ENCODE peak calls at places on chromosomes 12 and 14, in six cellular contexts. N is A549, U is GM12878, F is HepG2, K is SK-N-SH, B is H1. H is an unnamed sample.
A peak's percentile ranks its signal among the peaks of the same experiment; 100 is the strongest.

GRCh38 chr12:56271031-56271430 is 4.3 kb downstream of the COQ10A start:
- DNase-seq in N (peak; percentile 48), U (no peak), F (no peak), K (no peak), B (no peak), H (peak; percentile 52)

GRCh38 chr12:39127401-39127800 is 222.0 kb upstream of the CPNE8 start:
- DNase-seq in N (peak; percentile 75), U (no peak), F (peak; percentile 3), K (no peak), B (no peak), H (no peak)

GRCh38 chr12:67415473-67415872 is 146.3 kb downstream of the CAND1 start:
- DNase-seq in N (peak; percentile 34), U (no peak), F (peak; percentile 9), K (peak; percentile 17), B (no peak), H (peak; percentile 34)

GRCh38 chr14:60956632-60957031 is 24.2 kb downstream of the TRMT5 start:
- DNase-seq in N (no peak), U (no peak), F (no peak), K (no peak), B (no peak), H (no peak)

GRCh38 chr14:22976620-22977433 is 5.5 kb downstream of the AJUBA start:
- DNase-seq in N (peak; percentile 83), U (no peak), F (peak; percentile 99), K (no peak), B (no peak), H (no peak)

GRCh38 chr12:46647034-46647433 is 178.8 kb downstream of the SLC38A4 start:
- DNase-seq in N (no peak), U (no peak), F (no peak), K (no peak), B (no peak), H (no peak)

GRCh38 chr14:79825046-79825521 is 386.2 kb downstream of the DIO2 start:
- DNase-seq in N (no peak), U (no peak), F (no peak), K (no peak), B (no peak), H (no peak)

GRCh38 chr12:8078400-8078799 is 3.7 kb upstream of the NECAP1 start:
- DNase-seq in N (peak; percentile 68), U (no peak), F (no peak), K (peak; percentile 64), B (no peak), H (peak; percentile 79)

GRCh38 chr12:122021822-122022392 is at the start of gene BCL7A:
- DNase-seq in N (peak; percentile 85), U (no peak), F (peak; percentile 15), K (peak; percentile 92), B (no peak), H (peak; percentile 63)

GRCh38 chr12:32025906-32026305 is 66.7 kb downstream of the RESF1 start:
- DNase-seq in N (no peak), U (peak; percentile 24), F (no peak), K (no peak), B (no peak), H (no peak)

GRCh38 chr12:127381043-127381668 is 885.8 kb upstream of the TMEM132C start:
- DNase-seq in N (peak; percentile 32), U (no peak), F (peak; percentile 15), K (peak; percentile 88), B (peak; percentile 21), H (peak; percentile 62)

GRCh38 chr14:102479107-102479506 is 30.5 kb downstream of the ANKRD9 start:
- DNase-seq in N (no peak), U (no peak), F (no peak), K (no peak), B (no peak), H (no peak)

GRCh38 chr14:102481371-102481770 is 28.2 kb downstream of the ANKRD9 start:
- DNase-seq in N (no peak), U (no peak), F (no peak), K (no peak), B (no peak), H (no peak)

GRCh38 chr14:102481791-102482238 is 27.8 kb downstream of the ANKRD9 start:
- DNase-seq in N (peak; percentile 35), U (no peak), F (peak; percentile 91), K (no peak), B (no peak), H (no peak)

GRCh38 chr14:102484316-102484715 is 25.3 kb downstream of the ANKRD9 start:
- DNase-seq in N (no peak), U (no peak), F (no peak), K (no peak), B (no peak), H (no peak)

GRCh38 chr14:102479777-102480176 is 29.8 kb downstream of the ANKRD9 start:
- DNase-seq in N (no peak), U (no peak), F (no peak), K (peak; percentile 61), B (no peak), H (no peak)
- TF ChIP-seq MAX in N (no peak), U (no peak), F (no peak), K (no peak), B (no peak), H (no peak)

GRCh38 chr14:24881496-24881895 is 168.5 kb downstream of the STXBP6 start:
- DNase-seq in N (no peak), U (no peak), F (no peak), K (no peak), B (no peak), H (no peak)

GRCh38 chr14:24879661-24880381 is 170.1 kb downstream of the STXBP6 start:
- DNase-seq in N (no peak), U (no peak), F (no peak), K (no peak), B (no peak), H (no peak)

GRCh38 chr14:24883571-24883970 is 166.4 kb downstream of the STXBP6 start:
- DNase-seq in N (no peak), U (no peak), F (no peak), K (no peak), B (no peak), H (no peak)

GRCh38 chr14:24876996-24877395 is 173.0 kb downstream of the STXBP6 start:
- DNase-seq in N (no peak), U (no peak), F (no peak), K (no peak), B (no peak), H (no peak)

GRCh38 chr14:24880689-24881088 is 169.3 kb downstream of the STXBP6 start:
- DNase-seq in N (no peak), U (no peak), F (no peak), K (no peak), B (no peak), H (no peak)
- H3K4me3 ChIP-seq in N (no peak overlapping the region), U (no peak overlapping the region), F (no peak overlapping the region), K (no peak overlapping the region), B (no peak overlapping the region), H (no peak overlapping the region)

GRCh38 chr12:60101715-60102114 is 505.9 kb downstream of the SLC16A7 start:
- DNase-seq in N (no peak), U (no peak), F (no peak), K (no peak), B (no peak), H (no peak)
- TF ChIP-seq MAX in N (no peak), U (no peak), F (no peak), K (no peak), B (no peak), H (no peak)

DNA sequence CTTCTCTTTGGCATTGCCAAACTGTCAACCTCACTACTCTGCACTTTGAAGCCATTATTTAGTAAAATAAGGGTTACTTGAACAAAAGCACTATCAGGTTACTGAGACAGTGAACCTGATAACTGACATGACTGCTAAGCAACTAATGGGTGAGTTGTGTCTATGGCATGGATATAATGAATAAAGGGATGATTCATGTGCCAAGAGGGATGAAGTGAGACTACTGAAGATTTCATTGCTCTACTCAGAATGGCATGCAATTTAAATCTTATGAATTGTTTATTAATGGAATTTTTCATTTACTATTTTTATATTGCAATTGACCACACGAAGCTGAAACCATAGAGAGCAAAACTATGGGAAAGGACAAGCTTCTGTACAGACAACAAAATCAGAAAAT is 74.4 kb downstream of the CEP128 start:
- DNase-seq in N (no peak), U (no peak), F (no peak), K (no peak), B (no peak), H (no peak)
- H3K4me3 ChIP-seq in N (no peak overlapping the region), U (no peak overlapping the region), F (no peak overlapping the region), K (peak overlapping the region; percentile 10), B (no peak overlapping the region), H (no peak overlapping the region)

GRCh38 chr12:20096430-20096829 is 271.9 kb upstream of the PDE3A start:
- DNase-seq in N (no peak), U (no peak), F (no peak), K (no peak), B (no peak), H (no peak)

GRCh38 chr12:20101046-20101445 is 267.3 kb upstream of the PDE3A start:
- DNase-seq in N (no peak), U (no peak), F (no peak), K (no peak), B (no peak), H (no peak)

GRCh38 chr12:20099395-20099976 is 268.9 kb upstream of the PDE3A start:
- DNase-seq in N (no peak), U (no peak), F (no peak), K (no peak), B (no peak), H (no peak)

GRCh38 chr12:20097561-20097960 is 270.8 kb upstream of the PDE3A start:
- DNase-seq in N (no peak), U (peak; percentile 28), F (no peak), K (no peak), B (no peak), H (no peak)
- TF ChIP-seq MAX in N (no peak), U (no peak), F (no peak), K (no peak), B (no peak), H (no peak)

DNA sequence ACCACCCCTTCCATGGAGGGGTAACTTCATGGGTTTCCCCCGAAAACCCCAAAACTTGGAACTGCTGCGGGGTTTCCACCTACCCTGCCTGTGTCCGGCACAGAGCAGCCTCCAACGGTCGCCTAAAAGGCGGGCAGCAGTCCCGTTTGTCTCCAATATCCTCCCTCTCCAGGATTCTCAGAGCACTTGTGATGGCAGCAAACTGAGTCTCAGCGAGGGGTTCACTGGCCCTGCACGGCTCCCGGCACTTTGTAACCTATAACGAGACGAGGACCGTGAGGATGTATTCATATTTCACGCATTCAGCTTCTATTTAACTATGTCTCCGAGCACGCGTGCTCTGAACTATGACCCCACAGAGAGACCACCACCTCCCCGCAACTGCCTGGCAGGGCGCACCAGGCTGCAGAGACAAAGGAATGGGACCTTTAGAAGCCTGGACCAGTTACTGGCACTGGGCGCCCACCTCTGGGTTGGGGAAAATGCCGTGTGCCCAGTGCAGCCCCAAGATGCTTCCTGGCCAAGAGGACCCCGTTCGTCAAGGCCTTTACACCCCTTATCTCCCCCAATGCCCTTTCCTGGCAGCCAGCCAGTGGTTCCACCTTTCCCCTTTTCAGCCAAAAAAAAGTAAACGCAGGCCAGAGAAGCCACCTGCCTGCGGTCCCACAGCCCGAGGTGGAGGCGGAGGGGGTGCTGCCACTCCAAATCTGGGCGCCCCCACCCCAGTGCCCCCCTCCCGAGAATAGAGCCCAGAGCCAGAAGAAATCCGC is 173.1 kb upstream of the RTL1 start:
- DNase-seq in N (no peak), U (no peak), F (no peak), K (peak; percentile 30), B (no peak), H (no peak)
- H3K4me3 ChIP-seq in N (no peak overlapping the region), U (no peak overlapping the region), F (no peak overlapping the region), K (no peak overlapping the region), B (peak overlapping the region; percentile 62), H (no peak overlapping the region)

DNA sequence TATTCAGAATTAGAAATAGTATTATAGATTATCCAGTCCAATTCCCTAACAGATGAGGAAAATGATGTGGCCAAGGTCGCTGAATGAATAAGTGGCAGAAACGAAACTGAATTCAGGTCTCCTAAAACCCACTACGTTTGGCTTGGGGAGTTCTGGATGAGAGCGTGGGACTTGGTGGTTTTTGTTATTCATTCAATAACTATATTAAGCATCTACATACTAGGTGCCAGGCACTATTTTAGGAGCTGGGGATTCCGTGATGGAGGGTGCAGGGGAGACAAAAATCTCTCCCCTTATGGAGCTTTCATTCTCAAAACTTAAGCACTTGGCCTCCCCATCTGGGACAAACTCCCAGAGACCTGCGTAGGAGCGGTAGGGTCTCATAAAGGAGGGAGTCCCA is 785 bp upstream of the CCDC184 start:
- DNase-seq in N (no peak), U (no peak), F (no peak), K (no peak), B (no peak), H (no peak)
- TF ChIP-seq MAX in N (no peak), U (no peak), F (no peak), K (no peak), B (no peak), H (no peak)